ENCODE peak calls at places on chromosomes 16 and 17, in four cellular contexts. K is IMR-90, W is HepG2, T is A549. G is an unnamed sample.

GRCh38 chr16:30350134-30350871 is 4.8 kb downstream of the CD2BP2 start:
- DNase-seq in K (no peak), W (no peak), T (no peak), G (no peak)

GRCh38 chr17:71500761-71501555 is 619.9 kb upstream of the SOX9 start:
- DNase-seq in K (no peak), W (no peak), T (no peak), G (no peak)

GRCh38 chr17:82751171-82751570 is 694 bp upstream of the TBCD start:
- DNase-seq in K (no peak), W (no peak), T (no peak), G (no peak)

GRCh38 chr17:40242774-40243173 is 23.7 kb downstream of the WIPF2 start:
- DNase-seq in K (no peak), W (no peak), T (no peak), G (peak; percentile 71)

GRCh38 chr17:29042679-29043538 is at the start of gene PIPOX:
- DNase-seq in K (peak; percentile 15), W (peak; percentile 90), T (no peak), G (peak; percentile 76)

GRCh38 chr16:5367960-5368359 is 270.4 kb upstream of the EEF2KMT start:
- DNase-seq in K (no peak), W (no peak), T (no peak), G (no peak)

GRCh38 chr17:57274162-57274561 is 17.8 kb downstream of the MSI2 start:
- DNase-seq in K (no peak), W (no peak), T (no peak), G (no peak)

GRCh38 chr17:79955961-79956735 is 79.5 kb downstream of the TBC1D16 start:
- DNase-seq in K (no peak), W (no peak), T (no peak), G (peak; percentile 15)

GRCh38 chr17:48472485-48473281 is 42.7 kb upstream of the SKAP1 start:
- DNase-seq in K (peak; percentile 94), W (no peak), T (no peak), G (no peak)

GRCh38 chr16:4410335-4411075 is 5.9 kb downstream of the CORO7 start:
- DNase-seq in K (peak; percentile 98), W (no peak), T (no peak), G (peak; percentile 76)

GRCh38 chr16:361341-361871 is 8.9 kb upstream of the AXIN1 start:
- DNase-seq in K (no peak), W (no peak), T (no peak), G (no peak)

GRCh38 chr17:4634981-4635380 is 6.5 kb downstream of the ALOX15 start:
- DNase-seq in K (no peak), W (no peak), T (no peak), G (no peak)

GRCh38 chr16:27222499-27223225 is 19.3 kb downstream of the KDM8 start:
- DNase-seq in K (peak; percentile 45), W (no peak), T (no peak), G (peak; percentile 51)

GRCh38 chr17:4950757-4951204 is at the start of gene ENO3:
- DNase-seq in K (no peak), W (peak; percentile 73), T (peak; percentile 40), G (peak; percentile 76)

GRCh38 chr16:535446-536405 is 8.2 kb downstream of the CAPN15 start:
- DNase-seq in K (peak; percentile 52), W (no peak), T (peak; percentile 80), G (no peak)

GRCh38 chr16:23496826-23497542 is 13.3 kb downstream of the GGA2 start:
- DNase-seq in K (peak; percentile 21), W (no peak), T (no peak), G (no peak)
- TF ChIP-seq SMC3 in K (no peak), W (no peak), T (no peak), G (no peak)

DNA sequence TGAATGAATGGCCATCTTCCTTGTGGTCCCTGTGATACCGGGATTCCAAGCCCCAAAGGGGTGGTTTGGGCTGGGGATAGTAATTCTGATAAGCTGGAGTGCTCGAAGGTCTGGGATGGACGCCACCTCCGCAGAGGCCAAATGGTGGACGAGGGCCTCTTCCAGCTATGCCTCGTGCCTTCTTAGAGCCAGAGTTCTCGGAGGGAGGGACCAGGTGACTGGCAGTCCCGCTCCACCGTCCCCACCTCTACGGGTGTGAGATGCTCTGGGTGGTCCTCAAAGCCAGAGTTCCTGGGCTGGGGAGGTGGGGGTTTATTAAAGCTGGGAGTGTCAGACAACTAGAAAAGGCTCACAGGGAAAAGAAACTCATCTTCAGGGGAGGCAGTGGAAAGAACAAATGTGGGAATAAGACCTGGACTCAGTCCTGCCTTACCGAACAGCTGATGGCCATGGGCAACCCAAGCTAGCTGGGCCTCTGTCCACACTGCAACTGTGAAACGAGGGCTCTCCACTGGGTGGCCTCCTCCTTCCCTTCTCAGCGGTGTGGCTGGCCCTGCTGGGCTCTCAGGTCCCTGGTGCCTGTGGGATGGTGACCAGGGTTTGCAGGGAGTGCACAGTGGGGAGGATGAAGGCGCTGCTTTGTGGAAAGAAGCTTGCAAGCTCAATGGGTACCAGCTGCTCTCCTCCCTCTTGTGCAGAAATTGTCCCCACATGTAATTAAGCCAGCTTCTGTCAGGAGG is 75.2 kb downstream of the N4BP1 start:
- DNase-seq in K (no peak), W (no peak), T (no peak), G (no peak)
- TF ChIP-seq SMC3 in K (no peak), W (no peak), T (no peak), G (no peak)

GRCh38 chr17:11598274-11599221 is at the start of gene DNAH9:
- DNase-seq in K (no peak), W (peak; percentile 66), T (peak; percentile 62), G (peak; percentile 92)
- TF ChIP-seq SMC3 in K (no peak), W (no peak), T (no peak), G (no peak)

GRCh38 chr17:66604381-66604780 is 230.5 kb upstream of the CACNG5 start:
- DNase-seq in K (no peak), W (no peak), T (no peak), G (no peak)
- TF ChIP-seq SMC3 in K (no peak), W (no peak), T (no peak), G (no peak)

DNA sequence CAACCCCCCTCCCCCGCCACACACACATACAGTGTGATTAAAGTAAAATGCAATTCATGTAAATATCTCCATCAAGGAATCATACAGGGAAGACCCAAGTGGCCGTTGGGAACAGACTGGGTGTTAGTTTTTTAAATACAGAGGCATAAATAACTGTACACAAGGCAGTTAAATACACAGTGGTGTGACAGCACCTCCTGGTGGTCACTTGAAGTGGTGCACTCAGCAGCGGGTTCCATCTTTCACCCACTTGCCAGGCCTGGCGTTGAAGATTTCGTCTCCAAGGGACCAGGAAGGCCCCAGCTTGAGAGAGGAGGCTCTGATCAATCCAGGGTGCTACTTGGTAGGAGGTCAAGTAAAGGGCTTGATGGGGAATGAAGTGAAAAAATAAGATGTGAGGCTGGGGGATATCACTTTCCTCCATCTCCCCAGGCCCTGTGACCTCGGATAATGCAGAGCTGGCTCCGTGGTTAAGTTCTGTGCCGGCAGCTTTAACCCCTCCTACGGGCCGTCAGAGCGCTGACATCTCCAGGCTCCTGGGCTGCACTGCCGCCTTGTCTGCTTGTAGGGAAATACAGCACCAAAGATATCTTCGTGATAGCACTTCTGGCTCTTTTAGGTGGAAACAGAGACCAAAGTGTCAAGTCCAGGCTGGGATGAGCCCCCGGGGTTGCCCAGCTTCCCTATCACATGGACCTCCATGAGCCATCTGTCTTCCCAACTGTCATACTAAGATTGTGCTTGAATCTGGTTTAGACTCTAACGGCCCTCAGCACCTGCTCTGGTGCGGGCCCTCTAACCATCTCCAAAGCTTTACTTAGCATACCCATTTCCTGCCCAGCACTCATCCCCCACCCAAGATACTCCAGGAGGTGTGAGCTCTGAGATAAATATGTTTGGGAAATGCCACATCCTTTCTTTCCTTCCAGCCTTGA is 20.7 kb downstream of the LGALS9 start:
- DNase-seq in K (peak; percentile 39), W (peak; percentile 23), T (no peak), G (peak; percentile 26)
- TF ChIP-seq SMC3 in K (peak; percentile 37), W (peak; percentile 58), T (peak; percentile 66), G (peak; percentile 35)

G was measured in SK-N-SH.